ENCODE peak calls at places on chromosomes 12 and 14, in nine cellular contexts. One of them, this sample, is unnamed.

GRCh38 chr14:96614528-96614927 is 112.3 kb downstream of the PAPOLA start:
- DNase-seq in H1: no peak
- DNase-seq in cardiac fibroblast: no peak
- DNase-seq in heart right ventricle: no peak
- DNase-seq in neural progenitor cell: peak
- DNase-seq in fibroblast of pulmonary artery: no peak
- DNase-seq in tibial nerve: no peak
- DNase-seq in dorsolateral prefrontal cortex: peak
- DNase-seq in endothelial cell of umbilical vein: no peak
- DNase-seq in this sample: no peak

GRCh38 chr12:3622021-3622731 is 130.7 kb downstream of the CRACR2A start:
- DNase-seq in H1: no peak
- DNase-seq in cardiac fibroblast: no peak
- DNase-seq in heart right ventricle: no peak
- DNase-seq in neural progenitor cell: no peak
- DNase-seq in fibroblast of pulmonary artery: no peak
- DNase-seq in tibial nerve: no peak
- DNase-seq in dorsolateral prefrontal cortex: no peak
- DNase-seq in endothelial cell of umbilical vein: no peak
- DNase-seq in this sample: peak

GRCh38 chr14:66099931-66100330 is 386.2 kb upstream of the CCDC196 start:
- DNase-seq in H1: no peak
- DNase-seq in cardiac fibroblast: no peak
- DNase-seq in heart right ventricle: no peak
- DNase-seq in neural progenitor cell: no peak
- DNase-seq in fibroblast of pulmonary artery: no peak
- DNase-seq in tibial nerve: no peak
- DNase-seq in dorsolateral prefrontal cortex: no peak
- DNase-seq in endothelial cell of umbilical vein: no peak
- DNase-seq in this sample: no peak

GRCh38 chr12:99600388-99600787 is 47.2 kb upstream of the GARIN6 start:
- DNase-seq in H1: no peak
- DNase-seq in cardiac fibroblast: no peak
- DNase-seq in heart right ventricle: no peak
- DNase-seq in neural progenitor cell: peak
- DNase-seq in fibroblast of pulmonary artery: no peak
- DNase-seq in tibial nerve: no peak
- DNase-seq in dorsolateral prefrontal cortex: no peak
- DNase-seq in endothelial cell of umbilical vein: no peak
- DNase-seq in this sample: no peak

GRCh38 chr14:65949711-65950516 is 536.3 kb upstream of the CCDC196 start:
- DNase-seq in H1: no peak
- DNase-seq in cardiac fibroblast: peak
- DNase-seq in heart right ventricle: peak
- DNase-seq in neural progenitor cell: no peak
- DNase-seq in fibroblast of pulmonary artery: peak
- DNase-seq in tibial nerve: no peak
- DNase-seq in dorsolateral prefrontal cortex: peak
- DNase-seq in endothelial cell of umbilical vein: no peak
- DNase-seq in this sample: no peak

GRCh38 chr14:105472496-105472991 is 2.1 kb upstream of the CRIP2 start:
- DNase-seq in H1: no peak
- DNase-seq in cardiac fibroblast: no peak
- DNase-seq in heart right ventricle: peak
- DNase-seq in neural progenitor cell: no peak
- DNase-seq in fibroblast of pulmonary artery: no peak
- DNase-seq in tibial nerve: no peak
- DNase-seq in dorsolateral prefrontal cortex: no peak
- DNase-seq in endothelial cell of umbilical vein: no peak
- DNase-seq in this sample: no peak

GRCh38 chr12:98320026-98320425 is 195.4 kb upstream of the TMPO start:
- DNase-seq in H1: no peak
- DNase-seq in cardiac fibroblast: no peak
- DNase-seq in heart right ventricle: no peak
- DNase-seq in neural progenitor cell: no peak
- DNase-seq in fibroblast of pulmonary artery: no peak
- DNase-seq in tibial nerve: no peak
- DNase-seq in dorsolateral prefrontal cortex: no peak
- DNase-seq in endothelial cell of umbilical vein: peak
- DNase-seq in this sample: no peak

GRCh38 chr12:1758887-1759286 is 61.5 kb upstream of the LRTM2 start:
- DNase-seq in H1: no peak
- DNase-seq in cardiac fibroblast: peak
- DNase-seq in heart right ventricle: no peak
- DNase-seq in neural progenitor cell: no peak
- DNase-seq in fibroblast of pulmonary artery: no peak
- DNase-seq in tibial nerve: no peak
- DNase-seq in dorsolateral prefrontal cortex: no peak
- DNase-seq in endothelial cell of umbilical vein: no peak
- DNase-seq in this sample: no peak

GRCh38 chr12:3920378-3921141 is 47.4 kb upstream of the PARP11 start:
- DNase-seq in H1: no peak
- DNase-seq in cardiac fibroblast: no peak
- DNase-seq in heart right ventricle: no peak
- DNase-seq in neural progenitor cell: no peak
- DNase-seq in fibroblast of pulmonary artery: no peak
- DNase-seq in tibial nerve: no peak
- DNase-seq in dorsolateral prefrontal cortex: no peak
- DNase-seq in endothelial cell of umbilical vein: peak
- DNase-seq in this sample: no peak

GRCh38 chr12:104957388-104958008 is 592 bp downstream of the SLC41A2 start:
- DNase-seq in H1: no peak
- DNase-seq in cardiac fibroblast: no peak
- DNase-seq in heart right ventricle: peak
- DNase-seq in neural progenitor cell: no peak
- DNase-seq in fibroblast of pulmonary artery: no peak
- DNase-seq in tibial nerve: no peak
- DNase-seq in dorsolateral prefrontal cortex: peak
- DNase-seq in endothelial cell of umbilical vein: peak
- DNase-seq in this sample: no peak

DNA sequence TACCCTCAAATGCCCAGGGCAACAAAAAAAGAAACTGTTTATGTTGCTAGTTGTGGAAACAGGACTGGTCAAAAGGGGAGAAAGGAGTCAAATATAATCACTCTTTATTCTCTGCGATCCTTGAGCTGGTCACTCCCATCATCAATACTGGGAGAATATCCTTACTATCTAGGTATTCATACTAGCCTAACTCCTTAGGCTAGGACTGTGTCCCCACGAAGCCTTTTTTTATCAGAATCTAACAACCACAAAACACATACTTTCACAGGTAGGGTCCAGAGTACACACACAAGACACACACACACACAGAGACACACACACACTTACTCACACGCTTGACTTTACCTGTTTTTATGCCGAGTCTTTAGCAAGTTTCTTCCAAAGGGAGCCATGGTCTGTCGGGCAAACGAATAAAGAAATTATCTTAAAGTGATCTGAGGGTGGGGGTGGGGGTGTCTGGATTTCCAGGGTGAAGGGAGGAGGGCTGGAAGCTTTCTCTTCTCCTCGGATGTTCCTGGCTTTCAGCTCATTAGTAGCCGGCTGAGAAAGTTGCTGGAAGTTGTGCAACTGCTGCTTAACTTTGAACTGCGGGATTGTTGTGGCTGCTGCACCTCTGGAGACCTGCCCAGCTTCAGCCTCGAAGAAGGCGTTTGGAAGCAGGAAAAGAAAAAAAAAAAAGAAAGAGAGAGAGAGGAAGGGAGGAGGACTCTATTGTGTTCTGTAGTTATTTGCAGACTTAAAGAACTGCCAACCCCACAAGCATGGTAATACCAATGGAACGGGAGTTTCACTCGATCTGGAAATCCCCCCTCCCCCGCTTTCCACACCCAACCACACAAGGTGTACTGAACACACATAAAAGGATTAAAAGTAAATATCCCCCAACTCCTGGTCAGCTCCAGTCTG is at the start of gene RASSF9:
- DNase-seq in H1: no peak
- DNase-seq in cardiac fibroblast: peak
- DNase-seq in heart right ventricle: peak
- DNase-seq in neural progenitor cell: peak
- DNase-seq in fibroblast of pulmonary artery: peak
- DNase-seq in tibial nerve: peak
- DNase-seq in dorsolateral prefrontal cortex: no peak
- DNase-seq in endothelial cell of umbilical vein: peak
- DNase-seq in this sample: peak
- H3K4me3 ChIP-seq in H1: no peak
- H3K4me3 ChIP-seq in cardiac fibroblast: peak
- H3K4me3 ChIP-seq in heart right ventricle: peak
- H3K4me3 ChIP-seq in neural progenitor cell: no peak
- H3K4me3 ChIP-seq in fibroblast of pulmonary artery: peak
- H3K4me3 ChIP-seq in tibial nerve: peak
- H3K4me3 ChIP-seq in dorsolateral prefrontal cortex: peak
- H3K4me3 ChIP-seq in endothelial cell of umbilical vein: peak
- H3K4me3 ChIP-seq in this sample: peak

GRCh38 chr14:59690426-59690825 is 113.8 kb upstream of the CCDC175 start:
- DNase-seq in H1: no peak
- DNase-seq in cardiac fibroblast: no peak
- DNase-seq in heart right ventricle: no peak
- DNase-seq in neural progenitor cell: no peak
- DNase-seq in fibroblast of pulmonary artery: no peak
- DNase-seq in tibial nerve: no peak
- DNase-seq in dorsolateral prefrontal cortex: no peak
- DNase-seq in endothelial cell of umbilical vein: no peak
- DNase-seq in this sample: no peak

GRCh38 chr14:59687663-59688062 is 111.1 kb upstream of the CCDC175 start:
- DNase-seq in H1: no peak
- DNase-seq in cardiac fibroblast: no peak
- DNase-seq in heart right ventricle: no peak
- DNase-seq in neural progenitor cell: no peak
- DNase-seq in fibroblast of pulmonary artery: no peak
- DNase-seq in tibial nerve: no peak
- DNase-seq in dorsolateral prefrontal cortex: no peak
- DNase-seq in endothelial cell of umbilical vein: no peak
- DNase-seq in this sample: no peak

GRCh38 chr14:59691266-59691665 is 114.7 kb upstream of the CCDC175 start:
- DNase-seq in H1: no peak
- DNase-seq in cardiac fibroblast: no peak
- DNase-seq in heart right ventricle: no peak
- DNase-seq in neural progenitor cell: no peak
- DNase-seq in fibroblast of pulmonary artery: no peak
- DNase-seq in tibial nerve: no peak
- DNase-seq in dorsolateral prefrontal cortex: no peak
- DNase-seq in endothelial cell of umbilical vein: no peak
- DNase-seq in this sample: no peak

GRCh38 chr14:59688224-59689170 is 111.9 kb upstream of the CCDC175 start:
- DNase-seq in H1: peak
- DNase-seq in cardiac fibroblast: peak
- DNase-seq in heart right ventricle: peak
- DNase-seq in neural progenitor cell: peak
- DNase-seq in fibroblast of pulmonary artery: peak
- DNase-seq in tibial nerve: peak
- DNase-seq in dorsolateral prefrontal cortex: no peak
- DNase-seq in endothelial cell of umbilical vein: peak
- DNase-seq in this sample: peak
- TF ChIP-seq CTCF in H1: peak
- TF ChIP-seq CTCF in cardiac fibroblast: peak
- TF ChIP-seq CTCF in heart right ventricle: peak
- TF ChIP-seq CTCF in neural progenitor cell: peak
- TF ChIP-seq CTCF in fibroblast of pulmonary artery: peak
- TF ChIP-seq CTCF in tibial nerve: no peak
- TF ChIP-seq CTCF in dorsolateral prefrontal cortex: peak
- TF ChIP-seq CTCF in endothelial cell of umbilical vein: peak
- TF ChIP-seq CTCF in this sample: peak

GRCh38 chr14:51868405-51868804 is 8.0 kb downstream of the GNG2 start:
- DNase-seq in H1: no peak
- DNase-seq in cardiac fibroblast: no peak
- DNase-seq in heart right ventricle: no peak
- DNase-seq in neural progenitor cell: no peak
- DNase-seq in fibroblast of pulmonary artery: no peak
- DNase-seq in tibial nerve: no peak
- DNase-seq in dorsolateral prefrontal cortex: no peak
- DNase-seq in endothelial cell of umbilical vein: no peak
- DNase-seq in this sample: no peak
- H3K4me3 ChIP-seq in H1: no peak
- H3K4me3 ChIP-seq in cardiac fibroblast: no peak
- H3K4me3 ChIP-seq in heart right ventricle: no peak
- H3K4me3 ChIP-seq in neural progenitor cell: no peak
- H3K4me3 ChIP-seq in fibroblast of pulmonary artery: no peak
- H3K4me3 ChIP-seq in tibial nerve: no peak
- H3K4me3 ChIP-seq in dorsolateral prefrontal cortex: no peak
- H3K4me3 ChIP-seq in endothelial cell of umbilical vein: no peak
- H3K4me3 ChIP-seq in this sample: no peak

GRCh38 chr12:18552829-18553228 is 185.0 kb downstream of the PLCZ1 start:
- DNase-seq in H1: no peak
- DNase-seq in cardiac fibroblast: no peak
- DNase-seq in heart right ventricle: no peak
- DNase-seq in neural progenitor cell: peak
- DNase-seq in fibroblast of pulmonary artery: no peak
- DNase-seq in tibial nerve: no peak
- DNase-seq in dorsolateral prefrontal cortex: no peak
- DNase-seq in endothelial cell of umbilical vein: no peak
- DNase-seq in this sample: no peak
- TF ChIP-seq CTCF in H1: no peak
- TF ChIP-seq CTCF in cardiac fibroblast: no peak
- TF ChIP-seq CTCF in heart right ventricle: peak
- TF ChIP-seq CTCF in neural progenitor cell: peak
- TF ChIP-seq CTCF in fibroblast of pulmonary artery: no peak
- TF ChIP-seq CTCF in tibial nerve: no peak
- TF ChIP-seq CTCF in dorsolateral prefrontal cortex: no peak
- TF ChIP-seq CTCF in endothelial cell of umbilical vein: no peak
- TF ChIP-seq CTCF in this sample: no peak

DNA sequence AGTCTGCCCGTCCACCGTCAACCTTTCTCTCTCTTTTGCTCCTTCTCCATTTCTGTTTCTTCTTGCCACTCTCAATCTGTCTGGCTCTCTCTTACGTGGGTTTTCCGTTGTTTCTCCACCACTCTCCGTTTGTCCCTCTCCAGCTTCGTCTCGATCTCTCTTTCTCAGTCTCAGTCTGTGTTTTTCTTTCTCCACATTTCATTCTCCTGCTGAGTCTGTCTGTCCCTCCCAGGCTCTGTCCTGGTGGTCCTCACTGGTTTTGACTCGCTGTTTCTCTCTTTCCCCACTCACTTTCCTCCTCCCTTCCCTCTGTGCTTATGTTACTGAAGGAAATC is 102.9 kb upstream of the MAP1LC3B2 start:
- DNase-seq in H1: no peak
- DNase-seq in cardiac fibroblast: no peak
- DNase-seq in heart right ventricle: no peak
- DNase-seq in neural progenitor cell: no peak
- DNase-seq in fibroblast of pulmonary artery: no peak
- DNase-seq in tibial nerve: no peak
- DNase-seq in dorsolateral prefrontal cortex: no peak
- DNase-seq in endothelial cell of umbilical vein: no peak
- DNase-seq in this sample: no peak
- H3K4me3 ChIP-seq in H1: no peak
- H3K4me3 ChIP-seq in cardiac fibroblast: no peak
- H3K4me3 ChIP-seq in heart right ventricle: no peak
- H3K4me3 ChIP-seq in neural progenitor cell: no peak
- H3K4me3 ChIP-seq in fibroblast of pulmonary artery: peak
- H3K4me3 ChIP-seq in tibial nerve: no peak
- H3K4me3 ChIP-seq in dorsolateral prefrontal cortex: no peak
- H3K4me3 ChIP-seq in endothelial cell of umbilical vein: peak
- H3K4me3 ChIP-seq in this sample: peak

DNA sequence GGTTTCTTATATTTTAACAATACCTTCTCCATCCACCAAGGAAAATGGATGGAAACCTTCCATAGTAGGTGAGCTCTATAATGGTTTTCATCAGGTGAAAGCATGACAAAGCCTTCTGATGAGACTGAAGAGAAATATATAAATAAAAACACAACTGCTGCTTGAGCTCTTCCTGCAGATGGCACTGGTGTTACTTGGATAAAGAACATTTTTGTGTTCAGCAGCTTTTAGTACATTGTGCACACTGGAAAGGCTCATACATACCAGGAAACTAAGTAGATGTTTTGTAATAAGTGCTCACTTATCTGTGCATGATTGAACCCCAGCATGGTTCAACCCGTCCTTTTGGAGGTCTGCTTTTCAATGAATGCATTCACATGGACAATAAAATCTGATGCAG is 357.3 kb upstream of the MIS18BP1 start:
- DNase-seq in H1: no peak
- DNase-seq in cardiac fibroblast: no peak
- DNase-seq in heart right ventricle: no peak
- DNase-seq in neural progenitor cell: peak
- DNase-seq in fibroblast of pulmonary artery: peak
- DNase-seq in tibial nerve: no peak
- DNase-seq in dorsolateral prefrontal cortex: no peak
- DNase-seq in endothelial cell of umbilical vein: peak
- DNase-seq in this sample: no peak
- TF ChIP-seq CTCF in H1: peak
- TF ChIP-seq CTCF in cardiac fibroblast: peak
- TF ChIP-seq CTCF in heart right ventricle: no peak
- TF ChIP-seq CTCF in neural progenitor cell: peak
- TF ChIP-seq CTCF in fibroblast of pulmonary artery: no peak
- TF ChIP-seq CTCF in tibial nerve: no peak
- TF ChIP-seq CTCF in dorsolateral prefrontal cortex: peak
- TF ChIP-seq CTCF in endothelial cell of umbilical vein: no peak
- TF ChIP-seq CTCF in this sample: no peak